ENCODE peak calls at places on chromosome X, in eight cellular contexts. One of them, this sample, is unnamed.

GRCh38 chrX:148601034-148601433 is 100.6 kb downstream of the AFF2 start:
- DNase-seq in NCI-H2081: no peak
- DNase-seq in stomach: no peak
- DNase-seq in keratinocyte: no peak
- DNase-seq in mucosa of descending colon: no peak
- DNase-seq in A549: no peak
- DNase-seq in iPS DF 6.9: no peak
- DNase-seq in Right ventricle myocardium superior: no peak
- DNase-seq in this sample: no peak

GRCh38 chrX:135520022-135520552 is 373 bp upstream of the INTS6L start:
- DNase-seq in NCI-H2081: no peak
- DNase-seq in mucosa of descending colon: no peak
- DNase-seq in Right ventricle myocardium superior: no peak
- DNase-seq in iPS DF 6.9: no peak
- DNase-seq in keratinocyte: no peak
- DNase-seq in stomach: no peak
- DNase-seq in A549: no peak
- DNase-seq in this sample: peak; percentile 11

GRCh38 chrX:154136627-154137161 is 7.3 kb upstream of the OPN1LW start:
- DNase-seq in stomach: peak; percentile 69
- DNase-seq in mucosa of descending colon: peak; percentile 70
- DNase-seq in iPS DF 6.9: peak; percentile 45
- DNase-seq in A549: peak; percentile 43
- DNase-seq in Right ventricle myocardium superior: peak; percentile 78
- DNase-seq in keratinocyte: no peak
- DNase-seq in NCI-H2081: peak; percentile 11
- DNase-seq in this sample: peak; percentile 47

GRCh38 chrX:13716455-13716854 is 18.0 kb downstream of the TRAPPC2 start:
- DNase-seq in mucosa of descending colon: no peak
- DNase-seq in Right ventricle myocardium superior: no peak
- DNase-seq in stomach: no peak
- DNase-seq in A549: no peak
- DNase-seq in keratinocyte: no peak
- DNase-seq in NCI-H2081: no peak
- DNase-seq in iPS DF 6.9: no peak
- DNase-seq in this sample: no peak

GRCh38 chrX:150099316-150099715 is 161.0 kb upstream of the EOLA2 start:
- DNase-seq in iPS DF 6.9: no peak
- DNase-seq in mucosa of descending colon: no peak
- DNase-seq in A549: no peak
- DNase-seq in Right ventricle myocardium superior: no peak
- DNase-seq in keratinocyte: no peak
- DNase-seq in stomach: no peak
- DNase-seq in NCI-H2081: no peak
- DNase-seq in this sample: no peak

GRCh38 chrX:92232182-92232581 is 453.0 kb downstream of the PCDH11X start:
- DNase-seq in NCI-H2081: peak; percentile 24
- DNase-seq in A549: peak; percentile 4
- DNase-seq in stomach: no peak
- DNase-seq in iPS DF 6.9: no peak
- DNase-seq in mucosa of descending colon: no peak
- DNase-seq in Right ventricle myocardium superior: no peak
- DNase-seq in keratinocyte: no peak
- DNase-seq in this sample: no peak

GRCh38 chrX:77749695-77750094 is 36.3 kb downstream of the ATRX start:
- DNase-seq in A549: peak; percentile 91
- DNase-seq in Right ventricle myocardium superior: no peak
- DNase-seq in NCI-H2081: no peak
- DNase-seq in keratinocyte: no peak
- DNase-seq in stomach: no peak
- DNase-seq in mucosa of descending colon: no peak
- DNase-seq in iPS DF 6.9: no peak
- DNase-seq in this sample: no peak

GRCh38 chrX:46758956-46759644 is at the start of gene SLC9A7:
- DNase-seq in NCI-H2081: peak; percentile 70
- DNase-seq in mucosa of descending colon: peak; percentile 82
- DNase-seq in stomach: peak; percentile 84
- DNase-seq in iPS DF 6.9: no peak
- DNase-seq in A549: peak; percentile 84
- DNase-seq in keratinocyte: no peak
- DNase-seq in Right ventricle myocardium superior: peak; percentile 84
- DNase-seq in this sample: peak; percentile 76

GRCh38 chrX:3393581-3394111 is 47.2 kb upstream of the MXRA5 start:
- DNase-seq in stomach: no peak
- DNase-seq in keratinocyte: no peak
- DNase-seq in Right ventricle myocardium superior: no peak
- DNase-seq in A549: no peak
- DNase-seq in iPS DF 6.9: no peak
- DNase-seq in mucosa of descending colon: no peak
- DNase-seq in NCI-H2081: peak; percentile 12
- DNase-seq in this sample: no peak

GRCh38 chrX:41449615-41450014 is 2.5 kb downstream of the NYX start:
- DNase-seq in Right ventricle myocardium superior: no peak
- DNase-seq in iPS DF 6.9: no peak
- DNase-seq in A549: no peak
- DNase-seq in mucosa of descending colon: no peak
- DNase-seq in stomach: no peak
- DNase-seq in keratinocyte: no peak
- DNase-seq in NCI-H2081: no peak
- DNase-seq in this sample: no peak

GRCh38 chrX:7083021-7083420 is 64.5 kb upstream of the STS start:
- DNase-seq in keratinocyte: no peak
- DNase-seq in mucosa of descending colon: no peak
- DNase-seq in stomach: no peak
- DNase-seq in NCI-H2081: no peak
- DNase-seq in iPS DF 6.9: no peak
- DNase-seq in A549: no peak
- DNase-seq in Right ventricle myocardium superior: no peak
- DNase-seq in this sample: no peak

GRCh38 chrX:31658360-31658759 is 586.5 kb upstream of the FTHL17 start:
- DNase-seq in Right ventricle myocardium superior: no peak
- DNase-seq in NCI-H2081: peak; percentile 19
- DNase-seq in keratinocyte: no peak
- DNase-seq in iPS DF 6.9: no peak
- DNase-seq in stomach: no peak
- DNase-seq in A549: peak; percentile 2
- DNase-seq in mucosa of descending colon: no peak
- DNase-seq in this sample: no peak

GRCh38 chrX:33784548-33784947 is 347.6 kb downstream of the FAM47A start:
- DNase-seq in Right ventricle myocardium superior: no peak
- DNase-seq in mucosa of descending colon: no peak
- DNase-seq in keratinocyte: no peak
- DNase-seq in iPS DF 6.9: no peak
- DNase-seq in stomach: no peak
- DNase-seq in A549: no peak
- DNase-seq in NCI-H2081: no peak
- DNase-seq in this sample: no peak

GRCh38 chrX:112877771-112878173 is 37.1 kb upstream of the AMOT start:
- DNase-seq in mucosa of descending colon: no peak
- DNase-seq in stomach: no peak
- DNase-seq in iPS DF 6.9: no peak
- DNase-seq in Right ventricle myocardium superior: no peak
- DNase-seq in A549: no peak
- DNase-seq in keratinocyte: no peak
- DNase-seq in NCI-H2081: no peak
- DNase-seq in this sample: no peak

GRCh38 chrX:115533485-115533884 is 27.5 kb upstream of the PLS3 start:
- DNase-seq in A549: no peak
- DNase-seq in mucosa of descending colon: no peak
- DNase-seq in Right ventricle myocardium superior: no peak
- DNase-seq in iPS DF 6.9: no peak
- DNase-seq in NCI-H2081: no peak
- DNase-seq in stomach: no peak
- DNase-seq in keratinocyte: no peak
- DNase-seq in this sample: no peak

This sample was measured in mucosa of gallbladder.